ENCODE peak calls at places on chromosomes 6 and 20, in four cellular contexts. N, D, A and T are unnamed samples.

GRCh38 chr6:45737331-45738056 is 278.2 kb downstream of the CLIC5 start:
- DNase-seq in N (no peak), D (peak), A (no peak), T (no peak)

GRCh38 chr6:33880104-33880678 is 76.4 kb upstream of the MLN start:
- DNase-seq in N (no peak), D (no peak), A (no peak), T (no peak)

GRCh38 chr6:37724530-37725220 is 27.0 kb upstream of the MDGA1 start:
- DNase-seq in N (no peak), D (no peak), A (no peak), T (no peak)

GRCh38 chr6:100803264-100803663 is 77.9 kb downstream of the ASCC3 start:
- DNase-seq in N (no peak), D (no peak), A (no peak), T (no peak)

GRCh38 chr6:66029391-66029790 is 322.4 kb upstream of the EYS start:
- DNase-seq in N (no peak), D (no peak), A (no peak), T (no peak)

GRCh38 chr6:140541288-140541687 is 1166.8 kb upstream of the CITED2 start:
- DNase-seq in N (no peak), D (no peak), A (no peak), T (no peak)

GRCh38 chr20:11553603-11554002 is 364.1 kb upstream of the BTBD3 start:
- DNase-seq in N (no peak), D (no peak), A (no peak), T (no peak)

GRCh38 chr6:17490724-17491123 is 97.3 kb downstream of the CAP2 start:
- DNase-seq in N (no peak), D (no peak), A (no peak), T (no peak)

GRCh38 chr6:72422126-72422680 is 199.7 kb upstream of the KCNQ5 start:
- DNase-seq in N (no peak), D (no peak), A (no peak), T (no peak)

GRCh38 chr6:89368107-89368506 is 15.6 kb upstream of the UBE2J1 start:
- DNase-seq in N (peak), D (peak), A (peak), T (peak)

GRCh38 chr6:119347466-119348307 is 1.9 kb downstream of the MAN1A1 start:
- DNase-seq in N (peak), D (peak), A (peak), T (peak)

GRCh38 chr6:21856844-21857243 is 263.3 kb downstream of the SOX4 start:
- DNase-seq in N (no peak), D (no peak), A (no peak), T (no peak)

DNA sequence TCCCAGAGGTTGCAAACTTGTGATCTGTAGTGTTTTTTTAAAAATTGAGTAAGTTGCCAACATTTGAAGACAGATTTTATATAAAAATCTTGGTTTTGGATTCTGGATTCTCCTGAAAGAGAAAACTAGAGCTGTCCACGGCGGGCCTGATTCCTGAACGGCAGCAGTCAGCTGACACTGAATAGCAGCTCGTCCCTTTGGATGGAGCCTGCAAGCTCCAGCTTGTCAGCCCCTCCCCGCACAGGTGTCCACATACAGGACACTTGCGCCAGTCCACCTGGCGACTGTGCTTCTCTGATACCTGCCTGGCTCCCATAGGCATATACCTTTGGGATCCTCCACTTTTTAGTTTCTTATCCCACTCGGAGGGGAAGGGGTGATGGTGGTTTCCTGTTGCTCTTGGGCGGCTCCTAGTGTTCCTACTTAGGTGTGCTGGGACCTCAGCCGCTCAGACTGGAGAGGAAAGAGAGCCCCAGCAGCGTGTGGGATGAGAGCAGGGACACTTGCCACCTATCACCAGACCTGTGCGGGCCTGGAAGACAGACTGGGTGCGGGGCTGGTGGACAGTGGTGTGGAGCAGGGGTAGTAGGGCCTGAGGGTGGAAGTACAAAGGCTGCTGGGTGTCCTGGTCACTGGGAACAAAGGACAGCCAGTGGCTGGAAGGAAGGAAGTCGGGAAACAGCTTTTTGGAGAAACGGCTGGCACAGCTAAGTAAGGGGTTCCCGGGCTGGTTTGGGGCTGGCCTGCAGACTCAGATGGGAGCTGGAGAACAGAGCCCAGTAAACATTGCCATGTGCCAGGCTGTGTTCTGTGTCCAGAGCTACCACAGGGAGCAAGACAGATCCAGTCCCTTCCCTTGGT is 18.3 kb downstream of the GHRH start:
- DNase-seq in N (no peak), D (no peak), A (no peak), T (no peak)
- TF ChIP-seq CTCF in N (no peak), D (no peak), A (no peak), T (no peak)

DNA sequence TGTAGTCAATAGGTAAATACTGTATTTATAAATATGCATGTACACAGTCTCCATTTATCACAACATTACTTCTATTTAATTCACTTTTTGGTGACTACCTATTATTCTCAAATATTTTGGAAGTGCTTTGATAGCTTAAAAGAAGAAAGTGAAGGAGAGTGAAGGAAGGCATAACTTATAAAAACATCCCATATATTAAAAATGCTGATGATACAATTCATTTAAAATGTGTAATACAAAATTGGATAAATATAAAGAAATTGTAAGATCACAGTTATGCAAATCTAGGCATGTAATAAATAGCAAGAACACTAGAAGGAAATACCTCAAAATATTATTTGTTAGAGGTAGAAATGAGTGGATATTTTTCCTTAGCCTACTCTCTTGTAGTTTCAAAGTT is 111.6 kb upstream of the ADTRP start:
- DNase-seq in N (no peak), D (no peak), A (no peak), T (no peak)
- TF ChIP-seq CTCF in N (no peak), D (no peak), A (no peak), T (no peak)

GRCh38 chr20:24533449-24533848 is 64.0 kb downstream of the SYNDIG1 start:
- DNase-seq in N (no peak), D (no peak), A (no peak), T (no peak)
- TF ChIP-seq CTCF in N (no peak), D (no peak), A (no peak), T (no peak)

GRCh38 chr20:45576995-45577394 is 2.1 kb downstream of the WFDC8 start:
- DNase-seq in N (no peak), D (no peak), A (no peak), T (no peak)
- TF ChIP-seq CTCF in N (no peak), D (no peak), A (no peak), T (no peak)

GRCh38 chr6:41707565-41708200 is 27.7 kb downstream of the TFEB start:
- DNase-seq in N (peak), D (peak), A (no peak), T (peak)
- TF ChIP-seq CTCF in N (no peak), D (no peak), A (no peak), T (no peak)